ENCODE peak calls at places on chromosomes 12 and 14, in four cellular contexts. N is PC-3; I is stimulated activated effector memory CD8-positive, alpha-beta T cell treated with anti-CD3 and anti-CD28 coated beads, Interleukin-12 subunit alpha, Interleukin-12 subunit beta, amount 100 ng/mL, for 72 hours; Y is activated CD4-positive, alpha-beta T cell treated with anti-CD3 and anti-CD28 coated beads, Interleukin-2, amount 50 U/mL, for 4 hours. F is an unnamed sample.

GRCh38 chr12:14239350-14239934 is 126.0 kb upstream of the ATF7IP start:
- DNase-seq in N (peak), I (no peak), Y (no peak), F (peak)

GRCh38 chr12:58291106-58291505 is 349.7 kb downstream of the ATP23 start:
- DNase-seq in N (no peak), I (no peak), Y (no peak), F (no peak)

GRCh38 chr14:72532686-72533454 is 361.0 kb downstream of the DPF3 start:
- DNase-seq in N (no peak), I (no peak), Y (no peak), F (no peak)

GRCh38 chr12:59067068-59067467 is 146.8 kb upstream of the LRIG3 start:
- DNase-seq in N (peak), I (no peak), Y (no peak), F (peak)

GRCh38 chr14:71943695-71944018 is 11.4 kb downstream of the RGS6 start:
- DNase-seq in N (no peak), I (no peak), Y (no peak), F (no peak)

GRCh38 chr14:50999726-51000125 is 55.4 kb upstream of the PYGL start:
- DNase-seq in N (peak), I (no peak), Y (no peak), F (no peak)

GRCh38 chr12:49762468-49762847 is 21.1 kb downstream of the TMBIM6 start:
- DNase-seq in N (no peak), I (no peak), Y (no peak), F (no peak)

GRCh38 chr14:78005325-78005724 is 164.8 kb upstream of the NRXN3 start:
- DNase-seq in N (peak), I (no peak), Y (no peak), F (no peak)

GRCh38 chr14:106528717-106529116 is 1002.3 kb downstream of the TMEM121 start:
- DNase-seq in N (no peak), I (no peak), Y (no peak), F (peak)

GRCh38 chr12:130859128-130859527 is 12.7 kb upstream of the RAN start:
- DNase-seq in N (no peak), I (no peak), Y (no peak), F (no peak)

GRCh38 chr12:96225003-96225855 is 31.1 kb downstream of the ELK3 start:
- DNase-seq in N (no peak), I (no peak), Y (no peak), F (no peak)

GRCh38 chr14:49691031-49691430 is 1.9 kb upstream of the KLHDC1 start:
- DNase-seq in N (no peak), I (no peak), Y (no peak), F (no peak)

GRCh38 chr12:12839886-12840285 is 26.7 kb downstream of the DDX47 start:
- DNase-seq in N (peak), I (no peak), Y (no peak), F (no peak)

GRCh38 chr14:37246427-37246829 is 48.7 kb downstream of the MIPOL1 start:
- DNase-seq in N (peak), I (no peak), Y (no peak), F (peak)

GRCh38 chr12:31591308-31591901 is 469 bp upstream of the DENND5B start:
- DNase-seq in N (peak), I (no peak), Y (no peak), F (peak)

GRCh38 chr14:74634481-74634880 is 22.4 kb upstream of the LTBP2 start:
- DNase-seq in N (no peak), I (no peak), Y (no peak), F (no peak)

GRCh38 chr14:69242311-69243224 is 17.4 kb upstream of the GALNT16 start:
- DNase-seq in N (peak), I (no peak), Y (peak), F (peak)

GRCh38 chr14:93729993-93730392 is 58.3 kb downstream of the PRIMA1 start:
- DNase-seq in N (peak), I (no peak), Y (no peak), F (no peak)

GRCh38 chr14:104313674-104314073 is 175.3 kb downstream of the KIF26A start:
- DNase-seq in N (no peak), I (no peak), Y (no peak), F (no peak)

GRCh38 chr12:29690728-29691127 is 93.0 kb downstream of the TMTC1 start:
- DNase-seq in N (no peak), I (no peak), Y (no peak), F (no peak)

GRCh38 chr14:19775587-19775986 is 2.3 kb downstream of the OR4M1 start:
- DNase-seq in N (no peak), I (no peak), Y (no peak), F (no peak)

GRCh38 chr12:132489078-132489601 is 811 bp upstream of the FBRSL1 start:
- DNase-seq in N (no peak), I (peak), Y (peak), F (no peak)

F was measured in mesendoderm.